ENCODE peak calls at places on chromosomes 3 and 15, in ten cellular contexts. M is A549, K is H1, B is tibial nerve, U is sigmoid colon, D is ovary, O is K562, Q is suprapubic skin, T is transverse colon, F is stomach. J is an unnamed sample.

GRCh38 chr3:108461641-108462040 is 48.8 kb downstream of the MYH15 start:
- DNase-seq in U (no peak), B (no peak), T (no peak), D (no peak), Q (no peak), M (no peak), K (no peak), O (peak), F (no peak), J (no peak)

GRCh38 chr3:182905623-182906022 is 74.7 kb downstream of the DCUN1D1 start:
- DNase-seq in F (no peak), B (no peak), M (no peak), O (peak), K (no peak), U (no peak), Q (no peak), D (no peak), T (no peak), J (no peak)

GRCh38 chr3:108132727-108133373 is 42.0 kb upstream of the CD47 start:
- DNase-seq in B (no peak), T (no peak), O (no peak), Q (no peak), D (no peak), K (no peak), U (no peak), M (peak), F (no peak), J (no peak)

GRCh38 chr3:171875923-171876412 is 32.8 kb downstream of the TMEM212 start:
- DNase-seq in U (no peak), F (no peak), M (no peak), B (no peak), T (no peak), K (no peak), Q (no peak), O (no peak), D (no peak), J (no peak)

GRCh38 chr3:42831321-42831713 is 22.1 kb downstream of the ACKR2 start:
- DNase-seq in B (peak), D (no peak), Q (peak), U (peak), T (peak), O (peak), K (peak), F (peak), M (peak), J (peak)

GRCh38 chr3:182795383-182795782 is 2.1 kb downstream of the ATP11B start:
- DNase-seq in U (no peak), K (no peak), O (peak), D (no peak), F (no peak), Q (no peak), B (no peak), M (no peak), T (peak), J (no peak)

GRCh38 chr15:71792521-71792920 is 17.8 kb upstream of the NR2E3 start:
- DNase-seq in O (no peak), Q (peak), T (no peak), F (no peak), K (no peak), B (no peak), U (no peak), M (no peak), D (no peak), J (no peak)

GRCh38 chr15:43329960-43330779 is at the start of gene LCMT2:
- DNase-seq in M (peak), B (peak), K (peak), T (peak), O (peak), D (peak), Q (peak), U (peak), F (peak), J (peak)

GRCh38 chr3:52521881-52522650 is 11.6 kb downstream of the NT5DC2 start:
- DNase-seq in O (no peak), D (no peak), B (no peak), U (peak), F (no peak), T (no peak), Q (no peak), M (no peak), K (no peak), J (peak)

GRCh38 chr3:122533931-122534334 is 19.2 kb upstream of the KPNA1 start:
- DNase-seq in K (no peak), T (no peak), M (peak), D (no peak), U (no peak), B (no peak), F (no peak), Q (no peak), O (peak), J (no peak)

GRCh38 chr3:7309707-7310106 is 448.8 kb downstream of the GRM7 start:
- DNase-seq in Q (peak), K (no peak), B (no peak), T (peak), F (no peak), U (peak), O (no peak), M (no peak), D (no peak), J (no peak)

GRCh38 chr3:50450135-50450911 is 53.1 kb downstream of the CACNA2D2 start:
- DNase-seq in U (peak), T (peak), M (no peak), B (peak), O (no peak), F (peak), D (no peak), K (no peak), Q (peak), J (peak)

GRCh38 chr15:50487287-50487686 is 59.2 kb downstream of the USP50 start:
- DNase-seq in D (no peak), K (no peak), M (no peak), F (no peak), T (no peak), Q (no peak), O (no peak), U (no peak), B (no peak), J (no peak)

GRCh38 chr3:97692831-97693230 is 71.7 kb upstream of the ARL6 start:
- DNase-seq in U (no peak), O (no peak), F (no peak), M (no peak), B (no peak), K (no peak), Q (no peak), T (no peak), D (no peak), J (no peak)

GRCh38 chr3:134601539-134602439 is 49.0 kb downstream of the KY start:
- DNase-seq in F (no peak), U (no peak), B (no peak), O (peak), M (no peak), Q (no peak), K (peak), D (peak), T (no peak), J (no peak)

GRCh38 chr3:46427929-46428833 is 21.1 kb downstream of the CCRL2 start:
- DNase-seq in K (no peak), Q (no peak), U (no peak), M (no peak), O (peak), D (no peak), B (no peak), F (no peak), T (no peak), J (no peak)

GRCh38 chr15:66835558-66835878 is 133.5 kb downstream of the SMAD6 start:
- DNase-seq in T (no peak), U (no peak), B (no peak), Q (peak), F (no peak), K (no peak), M (no peak), O (no peak), D (no peak), J (no peak)

GRCh38 chr3:117706037-117706436 is 996.5 kb downstream of the TUSC7 start:
- DNase-seq in F (no peak), B (no peak), M (no peak), K (no peak), D (no peak), O (no peak), T (no peak), Q (no peak), U (no peak), J (no peak)

GRCh38 chr15:32844118-32844711 is 126.4 kb downstream of the GREM1 start:
- DNase-seq in B (no peak), K (no peak), F (no peak), Q (no peak), T (no peak), D (no peak), O (peak), U (no peak), M (peak), J (no peak)

GRCh38 chr3:38828681-38829080 is 12.7 kb upstream of the SCN10A start:
- DNase-seq in U (no peak), M (no peak), Q (no peak), K (no peak), D (no peak), O (no peak), B (no peak), T (no peak), F (no peak), J (no peak)

GRCh38 chr3:172595648-172596393 is 72.6 kb upstream of the TNFSF10 start:
- DNase-seq in T (peak), M (peak), K (no peak), D (peak), O (peak), U (no peak), F (peak), Q (no peak), B (no peak), J (peak)

GRCh38 chr3:51581529-51581928 is 43.0 kb downstream of the RAD54L2 start:
- DNase-seq in Q (no peak), U (no peak), K (no peak), O (peak), B (no peak), T (no peak), D (no peak), M (no peak), F (no peak), J (no peak)

GRCh38 chr15:99476413-99477222 is 89.2 kb upstream of the MEF2A start:
- DNase-seq in K (no peak), T (peak), B (no peak), Q (no peak), D (no peak), U (peak), O (no peak), M (peak), F (peak), J (peak)

GRCh38 chr15:78715930-78716329 is 74.9 kb upstream of the CHRNB4 start:
- DNase-seq in D (no peak), T (no peak), K (no peak), O (no peak), M (no peak), U (no peak), F (no peak), Q (no peak), B (no peak), J (no peak)

GRCh38 chr15:100248236-100248635 is 93.5 kb downstream of the ADAMTS17 start:
- DNase-seq in K (no peak), B (no peak), U (no peak), O (no peak), T (no peak), Q (peak), M (no peak), F (peak), D (no peak), J (peak)

GRCh38 chr15:36432162-36432561 is 147.3 kb upstream of the CDIN1 start:
- DNase-seq in O (no peak), U (no peak), T (no peak), Q (no peak), F (no peak), M (no peak), K (no peak), B (no peak), D (no peak), J (no peak)

GRCh38 chr3:77071806-77072205 is 31.9 kb downstream of the ROBO2 start:
- DNase-seq in Q (no peak), T (no peak), M (no peak), B (no peak), U (no peak), F (no peak), O (no peak), K (no peak), D (no peak), J (no peak)

GRCh38 chr3:152244156-152244888 is 24.4 kb upstream of the MBNL1 start:
- DNase-seq in M (no peak), D (no peak), U (no peak), O (peak), B (no peak), T (no peak), Q (no peak), F (no peak), K (no peak), J (no peak)

GRCh38 chr3:69749461-69749860 is 10.2 kb downstream of the MITF start:
- DNase-seq in D (no peak), T (no peak), F (no peak), K (no peak), Q (no peak), B (no peak), U (no peak), O (no peak), M (no peak), J (no peak)

GRCh38 chr3:5197022-5197421 is 9.5 kb downstream of the EDEM1 start:
- DNase-seq in F (no peak), D (no peak), O (no peak), K (no peak), Q (no peak), U (no peak), M (no peak), T (no peak), B (no peak), J (no peak)

GRCh38 chr3:25744477-25744876 is 38.8 kb downstream of the NGLY1 start:
- DNase-seq in M (no peak), K (no peak), F (no peak), U (no peak), T (no peak), D (no peak), B (no peak), Q (no peak), O (no peak), J (no peak)

GRCh38 chr3:25748189-25748588 is 35.1 kb downstream of the NGLY1 start:
- DNase-seq in Q (no peak), T (no peak), U (no peak), B (no peak), M (no peak), F (no peak), K (no peak), O (no peak), D (no peak), J (no peak)

GRCh38 chr3:25751048-25751447 is 32.2 kb downstream of the NGLY1 start:
- DNase-seq in O (no peak), K (no peak), U (no peak), T (no peak), M (no peak), D (no peak), B (no peak), Q (no peak), F (no peak), J (no peak)

GRCh38 chr3:25751691-25752090 is 31.6 kb downstream of the NGLY1 start:
- DNase-seq in D (no peak), F (no peak), U (no peak), O (no peak), B (no peak), K (no peak), M (no peak), T (no peak), Q (no peak), J (no peak)

DNA sequence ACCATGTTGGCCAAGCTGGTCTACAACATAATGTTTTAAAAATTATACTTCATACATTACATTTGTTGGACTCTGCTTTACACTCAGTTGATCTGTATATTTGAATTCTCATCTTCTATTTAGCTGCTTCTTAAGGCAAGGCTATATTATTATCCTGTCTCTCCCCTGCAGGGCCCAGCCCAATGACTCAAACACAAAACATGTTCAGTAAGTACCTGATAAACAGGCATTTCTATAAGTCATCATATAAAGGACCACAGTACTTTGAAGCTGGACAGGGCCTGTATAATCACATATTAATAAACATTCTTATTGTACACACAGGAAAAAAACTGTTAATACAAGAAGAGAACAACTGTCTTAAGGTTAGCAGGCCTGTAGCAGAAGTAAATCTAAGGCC is 36.2 kb downstream of the NGLY1 start:
- DNase-seq in O (no peak), Q (no peak), U (no peak), F (no peak), D (no peak), T (no peak), K (no peak), B (no peak), M (no peak), J (no peak)
- TF ChIP-seq EP300 in O (no peak), Q (no peak), U (no peak), F (no peak), D (no peak), T (no peak), K (no peak), B (no peak), M (no peak), J (no peak)

GRCh38 chr3:88142094-88142624 is 7.6 kb upstream of the C3orf38 start:
- DNase-seq in U (no peak), T (no peak), B (no peak), F (no peak), K (no peak), Q (no peak), D (no peak), M (no peak), O (no peak), J (no peak)
- H3K4me3 ChIP-seq in U (no peak), T (no peak), B (no peak), F (no peak), K (no peak), Q (no peak), D (no peak), M (no peak), O (no peak), J (no peak)

DNA sequence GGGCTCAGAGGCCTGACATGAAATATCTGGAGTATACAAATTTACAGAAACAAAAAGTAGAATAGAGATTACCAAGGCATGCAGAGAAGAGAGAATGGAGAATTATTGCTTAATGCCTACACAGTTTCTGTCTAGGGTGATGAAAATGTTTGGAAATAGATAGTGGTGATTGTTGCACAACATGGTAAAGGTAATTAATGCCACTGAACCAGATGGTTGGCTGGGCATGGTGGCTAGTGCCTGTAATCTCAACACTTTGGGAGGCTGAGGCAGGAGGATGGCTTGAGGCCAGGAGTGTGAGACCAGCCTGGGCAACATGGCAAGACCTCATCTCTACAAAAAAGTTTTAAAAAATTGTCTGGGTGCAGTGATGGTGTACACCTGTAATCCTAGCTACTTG is 46.6 kb upstream of the OSBPL11 start:
- DNase-seq in Q (no peak), O (no peak), B (no peak), F (no peak), T (no peak), M (no peak), K (no peak), D (no peak), U (no peak), J (no peak)
- TF ChIP-seq EP300 in Q (no peak), O (no peak), B (no peak), F (no peak), T (no peak), M (no peak), K (no peak), D (no peak), U (no peak), J (no peak)

GRCh38 chr15:75456710-75457109 is 5.2 kb upstream of the SIN3A start:
- DNase-seq in T (no peak), U (no peak), D (no peak), O (peak), M (peak), Q (no peak), K (no peak), B (no peak), F (no peak), J (peak)
- H3K4me3 ChIP-seq in T (no peak), U (no peak), D (no peak), O (peak), M (peak), Q (no peak), K (no peak), B (no peak), F (no peak), J (peak)

GRCh38 chr15:39888809-39889208 is 31.3 kb downstream of the GPR176 start:
- DNase-seq in D (no peak), O (no peak), F (no peak), T (no peak), K (no peak), M (no peak), Q (no peak), U (no peak), B (no peak), J (no peak)

GRCh38 chr15:39886418-39886817 is 33.6 kb downstream of the GPR176 start:
- DNase-seq in F (no peak), K (no peak), U (no peak), T (no peak), Q (no peak), O (no peak), B (no peak), D (no peak), M (no peak), J (no peak)

GRCh38 chr15:39888243-39888642 is 31.8 kb downstream of the GPR176 start:
- DNase-seq in Q (no peak), M (no peak), B (no peak), F (no peak), K (no peak), O (no peak), U (no peak), D (no peak), T (no peak), J (no peak)

GRCh38 chr15:39887211-39887610 is 32.9 kb downstream of the GPR176 start:
- DNase-seq in Q (no peak), F (no peak), M (no peak), U (no peak), D (no peak), T (no peak), K (no peak), O (no peak), B (no peak), J (no peak)

DNA sequence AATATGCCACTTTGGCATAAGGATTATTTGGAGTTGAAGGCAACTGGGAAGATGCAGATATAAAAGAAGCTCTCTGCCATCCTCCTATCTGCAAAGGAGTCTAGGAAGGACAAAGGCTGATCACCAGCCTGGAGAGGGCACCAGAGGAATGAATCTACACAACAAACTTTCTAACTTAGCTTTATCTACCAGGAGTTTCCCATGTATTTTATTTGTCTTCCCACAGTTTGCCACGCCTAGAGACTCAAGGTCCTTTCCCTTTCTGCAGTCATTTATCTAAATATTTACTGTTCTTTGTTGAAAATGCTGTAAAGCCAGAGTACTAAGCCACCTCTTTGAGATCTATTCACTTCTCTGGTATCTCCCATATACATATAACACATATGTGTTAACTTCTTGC is 32.2 kb downstream of the GPR176 start:
- DNase-seq in B (no peak), Q (no peak), F (peak), U (no peak), D (no peak), T (peak), M (peak), K (no peak), O (peak), J (no peak)
- TF ChIP-seq EP300 in B (no peak), Q (no peak), F (no peak), U (no peak), D (no peak), T (peak), M (no peak), K (no peak), O (no peak), J (no peak)

DNA sequence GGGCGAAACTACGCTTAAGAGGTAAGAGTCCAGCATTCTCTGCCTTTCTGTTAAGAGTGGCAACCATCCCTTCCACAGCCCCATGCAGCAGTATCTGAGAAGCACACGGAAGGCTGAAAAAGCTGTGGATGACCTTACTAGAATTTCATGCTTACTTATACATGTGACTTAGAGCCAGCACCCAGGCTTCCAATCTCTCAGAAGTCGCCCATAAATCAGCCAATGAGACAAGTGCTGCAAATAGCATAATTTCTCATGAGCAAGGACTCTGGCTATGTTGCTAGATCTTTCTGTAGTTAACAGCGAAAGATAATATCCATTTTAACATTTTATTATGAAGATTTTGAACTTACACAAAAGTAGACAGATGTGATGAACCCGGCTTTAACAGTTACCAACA is 65.3 kb downstream of the IGF2BP2 start:
- DNase-seq in F (no peak), D (no peak), T (no peak), M (no peak), Q (no peak), B (no peak), K (no peak), U (no peak), O (peak), J (no peak)
- H3K4me3 ChIP-seq in F (no peak), D (no peak), T (no peak), M (no peak), Q (no peak), B (no peak), K (no peak), U (no peak), O (no peak), J (no peak)

DNA sequence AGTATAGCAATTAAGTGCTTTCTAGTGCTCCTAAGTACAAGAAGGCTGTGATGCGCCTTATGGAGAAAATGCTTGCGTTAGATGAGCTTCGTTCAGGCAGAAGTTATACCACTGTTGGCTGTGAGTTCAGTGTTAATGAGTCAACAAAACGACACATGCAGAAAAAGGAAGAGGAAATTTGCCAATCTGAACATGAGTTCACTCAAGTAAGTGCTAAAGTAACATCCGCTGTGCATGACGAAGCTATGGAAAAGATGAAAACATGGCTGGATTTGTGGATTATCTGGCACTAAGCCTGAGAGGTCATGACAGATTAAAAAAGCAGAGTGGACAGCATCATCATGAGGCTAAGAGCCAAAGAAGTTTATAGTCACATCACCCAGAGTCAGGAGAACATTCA is 36.9 kb downstream of the SH3BP5 start:
- DNase-seq in T (no peak), F (no peak), B (no peak), U (peak), Q (no peak), D (no peak), K (no peak), O (no peak), M (no peak), J (no peak)
- TF ChIP-seq EP300 in T (no peak), F (no peak), B (peak), U (peak), Q (no peak), D (peak), K (no peak), O (no peak), M (no peak), J (peak)

J was measured in upper lobe of left lung.